ENCODE peak calls at places on chromosomes 12 and 14, in four cellular contexts. L is K562, I is HepG2, J is GM12891. E is an unnamed sample.

GRCh38 chr12:39103552-39104165 is 198.3 kb upstream of the CPNE8 start:
- DNase-seq in L (peak), I (peak), J (peak), E (peak)

GRCh38 chr14:64704145-64704742 is at the start of gene PLEKHG3:
- DNase-seq in I (peak), J (no peak), L (peak), E (no peak)

GRCh38 chr12:95574799-95575452 is 23.6 kb upstream of the USP44 start:
- DNase-seq in L (peak), I (peak), J (no peak), E (no peak)

GRCh38 chr14:30928462-30928861 is 54.1 kb downstream of the COCH start:
- DNase-seq in L (no peak), I (no peak), J (no peak), E (no peak)

GRCh38 chr12:121812320-121812871 is 8.6 kb downstream of the SETD1B start:
- DNase-seq in I (no peak), L (peak), J (no peak), E (peak)

GRCh38 chr12:123089125-123089524 is 61.8 kb downstream of the PITPNM2 start:
- DNase-seq in L (no peak), J (no peak), I (no peak), E (no peak)

GRCh38 chr14:88189040-88189839 is 133.8 kb downstream of the KCNK10 start:
- DNase-seq in L (peak), J (peak), I (peak), E (no peak)

GRCh38 chr14:99624971-99625370 is 20.0 kb upstream of the HHIPL1 start:
- DNase-seq in I (no peak), J (no peak), L (no peak), E (no peak)

GRCh38 chr12:109277899-109278762 is 31.0 kb downstream of the FOXN4 start:
- DNase-seq in I (peak), J (no peak), L (no peak), E (no peak)

GRCh38 chr14:45252356-45253069 is 489 bp downstream of the MIS18BP1 start:
- DNase-seq in J (no peak), I (no peak), L (no peak), E (no peak)

GRCh38 chr12:108702534-108702933 is 28.8 kb downstream of the CORO1C start:
- DNase-seq in I (no peak), L (no peak), J (no peak), E (no peak)

GRCh38 chr12:132106921-132107320 is 37.2 kb downstream of the DDX51 start:
- DNase-seq in L (no peak), I (no peak), J (no peak), E (no peak)

GRCh38 chr14:68563256-68564131 is 229.4 kb downstream of the ZFP36L1 start:
- DNase-seq in L (no peak), J (no peak), I (peak), E (no peak)
- TF ChIP-seq POLR2AphosphoS5 in L (no peak), J (no peak), I (no peak), E (no peak)

DNA sequence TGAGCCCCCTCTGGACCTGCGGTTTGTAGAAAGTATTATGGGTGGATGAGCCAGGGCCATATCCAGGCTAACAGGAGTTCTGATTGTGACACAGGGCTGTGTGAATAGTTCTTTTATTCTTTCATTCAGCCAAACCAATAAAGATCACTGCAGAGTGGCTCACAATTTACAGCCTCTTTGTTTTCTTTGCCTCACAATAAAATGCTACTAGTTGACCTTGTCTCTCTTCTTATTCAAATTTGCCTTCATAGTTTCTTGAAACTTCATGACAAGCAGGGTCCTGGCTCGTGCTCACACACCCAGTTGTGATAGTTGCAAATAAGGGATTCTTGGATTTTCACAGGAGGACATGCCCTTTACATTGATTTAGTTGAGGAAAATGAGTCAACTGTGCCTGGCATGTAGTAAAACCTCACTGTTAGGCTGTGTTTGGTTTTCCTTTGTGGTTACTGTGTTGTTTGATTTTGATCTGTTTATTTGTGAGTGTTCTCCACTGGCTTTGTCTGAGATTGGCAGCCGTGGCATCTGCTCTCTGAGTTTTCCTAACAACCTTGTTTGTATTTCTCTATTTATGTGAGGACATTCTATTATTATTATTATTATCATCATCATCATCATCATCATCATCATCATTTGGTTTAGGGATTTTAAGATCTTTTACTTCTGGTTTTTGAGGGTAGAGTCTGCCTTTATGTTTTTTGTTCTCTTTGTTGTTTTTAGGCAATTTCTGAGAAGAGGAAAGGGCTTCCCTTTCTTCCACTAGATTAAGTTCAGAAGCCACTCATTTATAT is 2.7 kb upstream of the KRT6B start:
- DNase-seq in I (no peak), L (no peak), J (no peak), E (no peak)
- TF ChIP-seq TAF1 in I (no peak), L (no peak), J (no peak), E (no peak)

DNA sequence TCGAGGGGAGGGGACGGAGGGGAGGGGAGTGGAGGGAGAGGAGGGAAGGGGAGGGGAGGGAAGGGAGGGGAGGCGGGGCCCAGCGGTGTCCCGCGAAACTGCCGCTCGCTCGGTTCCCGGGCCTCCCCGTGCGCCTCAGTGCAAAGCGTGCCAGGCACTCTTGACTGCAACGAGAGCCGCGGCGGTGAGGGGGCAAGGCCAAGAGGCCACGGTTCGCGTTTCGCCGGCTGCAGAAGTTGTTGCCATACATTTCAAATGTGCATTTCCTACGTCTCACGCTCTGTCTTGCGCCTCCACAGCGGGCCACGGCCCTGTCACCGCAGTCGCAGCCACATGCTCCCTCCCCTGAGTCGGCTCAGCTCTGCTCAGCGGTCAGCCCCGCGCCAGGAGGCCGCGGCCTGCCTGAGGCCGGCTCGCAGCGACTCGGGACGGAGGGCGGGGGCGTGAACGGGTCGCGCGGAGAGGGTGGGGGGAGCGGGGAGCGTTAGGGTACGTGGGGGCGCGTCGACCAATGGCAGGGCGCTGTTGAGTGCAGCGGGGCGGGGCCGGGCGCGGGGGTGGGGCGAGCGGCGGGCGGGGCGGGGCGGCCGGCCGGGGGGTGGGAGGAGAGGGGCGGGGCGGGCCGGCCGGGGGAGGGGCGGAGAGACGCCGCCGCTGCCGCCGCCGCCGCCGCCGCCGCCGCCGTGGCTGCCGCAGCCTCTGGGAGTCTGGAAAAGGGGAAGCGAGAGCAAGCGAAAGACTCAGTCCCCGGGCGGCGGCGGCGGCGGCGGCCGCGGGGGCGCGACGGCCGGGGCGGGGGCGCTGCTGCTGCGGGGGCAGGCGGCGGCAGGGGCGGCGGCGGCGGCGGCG is at the start of gene PPP2R5C:
- DNase-seq in I (peak), L (peak), J (peak), E (peak)
- TF ChIP-seq POLR2A in I (peak), L (peak), J (no peak), E (peak)

DNA sequence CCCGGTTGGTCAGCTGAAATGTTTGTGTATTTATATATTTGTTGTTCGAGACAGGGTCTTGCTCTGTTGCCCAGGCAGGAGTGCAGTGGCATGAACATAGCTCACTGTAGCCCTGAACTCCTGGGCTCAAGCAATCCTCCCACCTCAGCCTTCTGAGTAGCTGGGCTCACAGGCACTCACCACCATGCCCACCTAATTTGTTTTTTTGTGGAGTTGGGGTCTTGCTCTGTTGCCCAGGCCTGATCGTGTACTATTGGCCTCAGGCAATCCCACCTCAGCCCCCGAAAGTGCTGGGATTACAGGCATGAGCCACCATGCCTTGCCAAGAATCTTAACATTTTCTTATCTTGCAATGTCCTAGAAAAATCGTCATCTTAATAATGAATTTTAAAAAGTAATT is 3.3 kb downstream of the RAN start:
- DNase-seq in J (no peak), I (no peak), L (no peak), E (no peak)
- TF ChIP-seq POLR2AphosphoS5 in J (no peak), I (no peak), L (no peak), E (no peak)

DNA sequence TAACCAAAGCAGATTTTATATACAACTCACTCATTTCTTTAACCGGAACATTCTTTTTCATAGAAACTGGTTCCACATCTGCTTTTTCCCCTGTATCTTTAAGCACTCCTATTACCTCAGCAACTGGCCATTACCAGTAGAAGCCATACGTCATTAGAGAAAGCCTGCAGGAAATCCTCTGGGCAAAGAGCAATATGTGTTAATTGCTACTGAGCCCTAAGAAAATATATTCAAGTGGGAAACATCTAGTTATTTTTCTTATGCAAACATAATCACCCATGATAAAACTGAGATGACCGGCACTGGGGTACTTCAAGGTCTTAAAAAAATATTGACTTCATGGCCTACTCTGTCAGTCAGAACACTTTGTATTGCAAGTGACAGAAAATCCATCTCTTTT is 28.2 kb upstream of the CPSF6 start:
- DNase-seq in J (no peak), L (no peak), I (no peak), E (no peak)
- TF ChIP-seq TAF1 in J (no peak), L (no peak), I (no peak), E (no peak)

GRCh38 chr12:112664569-112664968 is 127.0 kb upstream of the RPH3A start:
- DNase-seq in J (no peak), L (peak), I (no peak), E (no peak)
- TF ChIP-seq POLR2A in J (no peak), L (no peak), I (no peak), E (no peak)

GRCh38 chr12:119177724-119178380 is 879 bp upstream of the HSPB8 start:
- DNase-seq in L (no peak), I (no peak), J (no peak), E (no peak)

GRCh38 chr12:119180380-119181040 is 1.8 kb downstream of the HSPB8 start:
- DNase-seq in I (no peak), L (peak), J (no peak), E (no peak)

GRCh38 chr12:119179335-119180021 is 747 bp downstream of the HSPB8 start:
- DNase-seq in L (peak), I (peak), J (no peak), E (no peak)

GRCh38 chr12:119177056-119177325 is 1.7 kb upstream of the HSPB8 start:
- DNase-seq in I (no peak), J (no peak), L (no peak), E (no peak)

GRCh38 chr12:119178544-119179334 is at the start of gene HSPB8:
- DNase-seq in I (peak), L (peak), J (no peak), E (no peak)
- TF ChIP-seq POLR2AphosphoS5 in I (no peak), L (no peak), J (no peak), E (no peak)

GRCh38 chr12:111379942-111380554 is 11.2 kb upstream of the PHETA1 start:
- DNase-seq in L (no peak), J (no peak), I (no peak), E (no peak)
- TF ChIP-seq TAF1 in L (no peak), J (no peak), I (no peak), E (no peak)

DNA sequence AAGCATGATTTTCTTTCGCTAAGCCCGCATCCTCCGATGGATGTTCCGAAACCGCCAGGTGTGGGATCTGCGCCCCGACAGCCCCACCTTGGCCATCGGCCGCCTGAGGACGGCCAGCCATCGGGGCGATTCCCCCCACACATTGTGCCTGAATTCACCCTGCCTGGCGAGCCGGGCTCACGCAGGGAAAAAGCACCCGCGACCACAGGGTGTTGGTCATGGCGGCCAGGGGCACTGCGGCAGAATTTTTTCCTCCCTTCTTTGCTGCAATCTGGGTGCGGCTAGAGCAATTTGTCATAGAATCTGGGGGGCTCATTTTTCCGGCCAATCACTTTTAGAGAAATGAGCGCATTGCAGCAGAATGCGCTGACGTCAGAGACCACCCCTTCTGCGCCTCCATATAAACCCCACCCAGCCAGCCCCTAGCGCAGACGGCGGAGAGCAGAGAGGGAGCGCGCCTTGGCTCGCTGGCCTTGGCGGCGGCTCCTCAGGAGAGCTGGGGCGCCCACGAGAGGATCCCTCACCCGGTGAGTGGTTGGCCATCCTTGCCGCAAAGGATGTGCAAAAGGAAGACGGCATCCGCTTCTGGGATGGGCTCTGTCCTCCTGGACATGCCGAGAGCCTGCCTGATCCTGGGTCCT is at the start of gene MEG3:
- DNase-seq in I (no peak), J (no peak), L (no peak), E (no peak)
- TF ChIP-seq POLR2A in I (no peak), J (no peak), L (no peak), E (no peak)

DNA sequence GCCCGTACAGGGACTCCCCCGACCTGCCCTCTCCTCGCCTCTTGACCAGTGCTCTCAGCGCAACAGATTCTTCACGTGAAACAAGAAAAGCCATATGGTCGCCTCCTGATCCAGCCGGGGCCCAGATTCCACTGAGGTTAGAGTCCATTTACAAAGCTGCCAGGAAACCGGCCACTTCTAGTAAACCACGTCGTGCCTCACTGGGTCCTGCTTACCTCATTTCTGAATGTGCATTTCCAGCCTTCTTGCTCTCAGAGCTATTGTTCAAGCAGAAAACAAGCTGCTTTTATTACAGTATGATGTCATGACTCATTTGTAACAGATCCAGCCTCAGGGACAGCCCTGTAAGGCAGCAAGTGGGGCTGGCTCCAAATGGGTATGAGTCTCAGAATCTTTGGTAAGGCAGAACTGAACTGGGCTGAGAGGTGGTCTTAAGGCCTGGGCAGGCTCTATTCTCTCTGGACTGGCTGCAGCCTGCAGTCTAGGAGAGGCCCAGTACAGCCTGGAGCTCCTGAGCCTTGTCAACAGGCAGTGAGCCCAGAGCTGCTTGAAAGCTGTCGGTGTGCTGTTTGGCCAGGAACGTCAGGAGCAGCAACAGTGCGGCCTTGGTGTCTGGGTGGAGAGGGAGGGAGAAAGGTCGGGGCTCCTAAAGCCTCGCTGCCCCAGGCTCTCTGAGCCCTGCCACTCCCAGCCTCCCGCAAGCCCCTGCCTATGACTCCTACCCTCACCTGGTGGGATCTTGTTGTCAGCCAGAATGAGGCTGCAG is 8.3 kb downstream of the REC8 start:
- DNase-seq in I (no peak), L (no peak), J (no peak), E (no peak)
- TF ChIP-seq POLR2AphosphoS5 in I (no peak), L (no peak), J (no peak), E (peak)